ENCODE peak calls at places on chromosome 2, in eight cellular contexts. One of them, this sample, is unnamed.

GRCh38 chr2:67877281-67877680 is 185.5 kb downstream of the C1D start:
- DNase-seq in foreskin keratinocyte: no peak
- DNase-seq in Panc1: no peak
- DNase-seq in right atrium auricular region: no peak
- DNase-seq in GM23338: peak; percentile 8
- DNase-seq in tibial artery: no peak
- DNase-seq in CD4-positive, alpha-beta memory T cell: no peak
- DNase-seq in CD8-positive, alpha-beta memory T cell: no peak
- DNase-seq in this sample: no peak

GRCh38 chr2:12428324-12428723 is 288.4 kb upstream of the TRIB2 start:
- DNase-seq in CD4-positive, alpha-beta memory T cell: no peak
- DNase-seq in Panc1: no peak
- DNase-seq in CD8-positive, alpha-beta memory T cell: no peak
- DNase-seq in right atrium auricular region: no peak
- DNase-seq in tibial artery: no peak
- DNase-seq in foreskin keratinocyte: no peak
- DNase-seq in GM23338: peak; percentile 61
- DNase-seq in this sample: no peak

GRCh38 chr2:80007722-80008503 is 296.6 kb downstream of the LRRTM1 start:
- DNase-seq in CD4-positive, alpha-beta memory T cell: no peak
- DNase-seq in GM23338: peak; percentile 64
- DNase-seq in tibial artery: no peak
- DNase-seq in foreskin keratinocyte: no peak
- DNase-seq in Panc1: no peak
- DNase-seq in CD8-positive, alpha-beta memory T cell: no peak
- DNase-seq in right atrium auricular region: no peak
- DNase-seq in this sample: no peak

GRCh38 chr2:50840346-50841124 is 191.4 kb downstream of the NRXN1 start:
- DNase-seq in CD4-positive, alpha-beta memory T cell: no peak
- DNase-seq in CD8-positive, alpha-beta memory T cell: no peak
- DNase-seq in GM23338: no peak
- DNase-seq in foreskin keratinocyte: peak; percentile 49
- DNase-seq in right atrium auricular region: no peak
- DNase-seq in tibial artery: no peak
- DNase-seq in Panc1: no peak
- DNase-seq in this sample: no peak

GRCh38 chr2:22879009-22879863 is 505.7 kb upstream of the KLHL29 start:
- DNase-seq in right atrium auricular region: no peak
- DNase-seq in CD4-positive, alpha-beta memory T cell: no peak
- DNase-seq in foreskin keratinocyte: no peak
- DNase-seq in CD8-positive, alpha-beta memory T cell: no peak
- DNase-seq in Panc1: no peak
- DNase-seq in GM23338: no peak
- DNase-seq in tibial artery: no peak
- DNase-seq in this sample: no peak

GRCh38 chr2:68764041-68764780 is 29.6 kb downstream of the ARHGAP25 start:
- DNase-seq in foreskin keratinocyte: no peak
- DNase-seq in Panc1: no peak
- DNase-seq in CD8-positive, alpha-beta memory T cell: no peak
- DNase-seq in right atrium auricular region: no peak
- DNase-seq in GM23338: no peak
- DNase-seq in tibial artery: no peak
- DNase-seq in CD4-positive, alpha-beta memory T cell: no peak
- DNase-seq in this sample: no peak

GRCh38 chr2:137888845-137889244 is 75.4 kb upstream of the HNMT start:
- DNase-seq in GM23338: peak; percentile 75
- DNase-seq in tibial artery: no peak
- DNase-seq in foreskin keratinocyte: no peak
- DNase-seq in CD8-positive, alpha-beta memory T cell: no peak
- DNase-seq in CD4-positive, alpha-beta memory T cell: no peak
- DNase-seq in Panc1: no peak
- DNase-seq in right atrium auricular region: no peak
- DNase-seq in this sample: no peak

GRCh38 chr2:150612957-150613710 is 125.7 kb upstream of the RND3 start:
- DNase-seq in CD8-positive, alpha-beta memory T cell: no peak
- DNase-seq in GM23338: no peak
- DNase-seq in foreskin keratinocyte: no peak
- DNase-seq in tibial artery: no peak
- DNase-seq in CD4-positive, alpha-beta memory T cell: no peak
- DNase-seq in Panc1: no peak
- DNase-seq in right atrium auricular region: no peak
- DNase-seq in this sample: no peak

GRCh38 chr2:63029058-63029457 is 21.6 kb upstream of the OTX1 start:
- DNase-seq in GM23338: no peak
- DNase-seq in Panc1: no peak
- DNase-seq in foreskin keratinocyte: peak; percentile 43
- DNase-seq in right atrium auricular region: no peak
- DNase-seq in CD8-positive, alpha-beta memory T cell: no peak
- DNase-seq in tibial artery: no peak
- DNase-seq in CD4-positive, alpha-beta memory T cell: no peak
- DNase-seq in this sample: no peak

GRCh38 chr2:63424329-63425078 is 163.8 kb downstream of the WDPCP start:
- DNase-seq in right atrium auricular region: no peak
- DNase-seq in tibial artery: no peak
- DNase-seq in Panc1: peak; percentile 25
- DNase-seq in CD8-positive, alpha-beta memory T cell: no peak
- DNase-seq in GM23338: peak; percentile 91
- DNase-seq in foreskin keratinocyte: no peak
- DNase-seq in CD4-positive, alpha-beta memory T cell: peak; percentile 38
- DNase-seq in this sample: peak; percentile 36

GRCh38 chr2:99806758-99807157 is 316.9 kb upstream of the REV1 start:
- DNase-seq in CD4-positive, alpha-beta memory T cell: no peak
- DNase-seq in right atrium auricular region: no peak
- DNase-seq in Panc1: no peak
- DNase-seq in CD8-positive, alpha-beta memory T cell: no peak
- DNase-seq in tibial artery: no peak
- DNase-seq in GM23338: no peak
- DNase-seq in foreskin keratinocyte: no peak
- DNase-seq in this sample: no peak

GRCh38 chr2:234422242-234422641 is 74.6 kb downstream of the ARL4C start:
- DNase-seq in CD4-positive, alpha-beta memory T cell: no peak
- DNase-seq in foreskin keratinocyte: peak; percentile 96
- DNase-seq in GM23338: no peak
- DNase-seq in right atrium auricular region: no peak
- DNase-seq in CD8-positive, alpha-beta memory T cell: no peak
- DNase-seq in tibial artery: no peak
- DNase-seq in Panc1: peak; percentile 93
- DNase-seq in this sample: no peak

GRCh38 chr2:190340369-190340768 is 3.0 kb upstream of the INPP1 start:
- DNase-seq in right atrium auricular region: no peak
- DNase-seq in foreskin keratinocyte: no peak
- DNase-seq in CD4-positive, alpha-beta memory T cell: no peak
- DNase-seq in GM23338: peak; percentile 79
- DNase-seq in tibial artery: no peak
- DNase-seq in CD8-positive, alpha-beta memory T cell: no peak
- DNase-seq in Panc1: no peak
- DNase-seq in this sample: no peak

GRCh38 chr2:108911401-108911800 is 77.6 kb downstream of the EDAR start:
- DNase-seq in right atrium auricular region: no peak
- DNase-seq in CD8-positive, alpha-beta memory T cell: no peak
- DNase-seq in tibial artery: no peak
- DNase-seq in Panc1: no peak
- DNase-seq in GM23338: no peak
- DNase-seq in CD4-positive, alpha-beta memory T cell: no peak
- DNase-seq in foreskin keratinocyte: no peak
- DNase-seq in this sample: no peak

GRCh38 chr2:102065675-102066252 is 74.0 kb downstream of the IL1R2 start:
- DNase-seq in CD8-positive, alpha-beta memory T cell: no peak
- DNase-seq in Panc1: no peak
- DNase-seq in tibial artery: no peak
- DNase-seq in right atrium auricular region: no peak
- DNase-seq in foreskin keratinocyte: peak; percentile 58
- DNase-seq in GM23338: no peak
- DNase-seq in CD4-positive, alpha-beta memory T cell: no peak
- DNase-seq in this sample: peak; percentile 77

GRCh38 chr2:235917506-235917905 is 250.7 kb downstream of the GBX2 start:
- DNase-seq in foreskin keratinocyte: no peak
- DNase-seq in CD4-positive, alpha-beta memory T cell: no peak
- DNase-seq in tibial artery: no peak
- DNase-seq in right atrium auricular region: no peak
- DNase-seq in CD8-positive, alpha-beta memory T cell: no peak
- DNase-seq in Panc1: no peak
- DNase-seq in GM23338: no peak
- DNase-seq in this sample: no peak

GRCh38 chr2:10405441-10405840 is 42.7 kb downstream of the ODC1 start:
- DNase-seq in right atrium auricular region: no peak
- DNase-seq in foreskin keratinocyte: peak; percentile 96
- DNase-seq in CD8-positive, alpha-beta memory T cell: no peak
- DNase-seq in Panc1: peak; percentile 94
- DNase-seq in tibial artery: peak; percentile 79
- DNase-seq in GM23338: no peak
- DNase-seq in CD4-positive, alpha-beta memory T cell: no peak
- DNase-seq in this sample: peak; percentile 82

GRCh38 chr2:9655441-9656269 is 24.9 kb upstream of the YWHAQ start:
- DNase-seq in CD4-positive, alpha-beta memory T cell: peak; percentile 44
- DNase-seq in right atrium auricular region: no peak
- DNase-seq in Panc1: no peak
- DNase-seq in CD8-positive, alpha-beta memory T cell: no peak
- DNase-seq in tibial artery: no peak
- DNase-seq in foreskin keratinocyte: no peak
- DNase-seq in GM23338: no peak
- DNase-seq in this sample: no peak

GRCh38 chr2:169513094-169513493 is 3.6 kb downstream of the KLHL41 start:
- DNase-seq in foreskin keratinocyte: no peak
- DNase-seq in Panc1: no peak
- DNase-seq in right atrium auricular region: no peak
- DNase-seq in GM23338: no peak
- DNase-seq in CD4-positive, alpha-beta memory T cell: no peak
- DNase-seq in CD8-positive, alpha-beta memory T cell: no peak
- DNase-seq in tibial artery: no peak
- DNase-seq in this sample: no peak

DNA sequence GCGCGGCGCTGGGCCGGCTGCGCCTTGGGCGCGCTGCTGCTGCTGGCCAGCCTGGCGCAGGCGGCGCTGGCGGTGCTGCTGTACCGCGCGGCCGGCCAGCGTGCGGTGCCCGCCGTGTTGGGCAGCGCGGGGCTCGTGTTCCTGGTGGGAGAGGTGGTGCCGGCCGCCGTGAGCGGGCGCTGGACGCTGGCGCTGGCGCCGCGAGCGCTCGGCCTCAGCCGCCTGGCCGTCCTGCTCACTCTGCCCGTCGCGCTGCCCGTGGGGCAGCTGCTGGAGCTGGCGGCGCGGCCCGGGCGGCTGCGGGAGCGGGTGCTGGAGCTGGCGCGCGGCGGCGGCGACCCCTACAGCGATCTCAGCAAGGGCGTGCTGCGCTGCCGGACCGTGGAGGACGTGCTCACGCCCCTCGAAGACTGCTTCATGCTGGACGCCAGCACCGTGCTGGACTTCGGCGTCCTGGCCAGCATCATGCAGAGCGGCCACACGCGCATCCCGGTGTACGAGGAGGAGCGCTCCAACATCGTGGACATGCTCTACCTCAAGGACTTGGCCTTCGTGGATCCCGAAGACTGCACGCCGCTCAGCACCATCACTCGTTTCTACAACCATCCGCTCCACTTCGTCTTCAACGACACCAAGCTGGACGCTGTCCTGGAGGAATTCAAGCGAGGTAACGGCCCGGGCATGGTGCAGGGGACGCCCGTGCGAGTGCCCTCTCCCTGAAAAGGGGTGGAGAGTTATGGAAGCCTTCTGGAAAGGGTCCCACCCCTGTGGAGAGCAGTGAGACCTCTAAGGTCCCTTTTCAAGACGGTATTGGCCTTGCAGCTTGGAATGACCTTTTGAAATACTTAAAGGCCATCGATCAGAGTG is 1.0 kb downstream of the CNNM3 start:
- DNase-seq in CD8-positive, alpha-beta memory T cell: no peak
- DNase-seq in foreskin keratinocyte: no peak
- DNase-seq in Panc1: no peak
- DNase-seq in CD4-positive, alpha-beta memory T cell: no peak
- DNase-seq in GM23338: peak; percentile 34
- DNase-seq in right atrium auricular region: no peak
- DNase-seq in tibial artery: no peak
- DNase-seq in this sample: no peak
- H3K4me1 ChIP-seq in CD8-positive, alpha-beta memory T cell: peaks cover 52% of the 10 kb centered on the region
- H3K4me1 ChIP-seq in foreskin keratinocyte: no peaks in the 10 kb centered on the region
- H3K4me1 ChIP-seq in Panc1: peaks cover 35% of the 10 kb centered on the region
- H3K4me1 ChIP-seq in CD4-positive, alpha-beta memory T cell: peaks cover 61% of the 10 kb centered on the region
- H3K4me1 ChIP-seq in GM23338: peaks cover 21% of the 10 kb centered on the region
- H3K4me1 ChIP-seq in right atrium auricular region: no peaks in the 10 kb centered on the region
- H3K4me1 ChIP-seq in tibial artery: no peaks in the 10 kb centered on the region
- H3K4me1 ChIP-seq in this sample: peaks cover 58% of the 10 kb centered on the region

GRCh38 chr2:144479138-144479537 is 40.8 kb downstream of the ZEB2 start:
- DNase-seq in CD4-positive, alpha-beta memory T cell: no peak
- DNase-seq in foreskin keratinocyte: peak; percentile 26
- DNase-seq in Panc1: no peak
- DNase-seq in right atrium auricular region: no peak
- DNase-seq in tibial artery: no peak
- DNase-seq in CD8-positive, alpha-beta memory T cell: no peak
- DNase-seq in GM23338: peak; percentile 77
- DNase-seq in this sample: no peak

GRCh38 chr2:144479659-144480058 is 40.3 kb downstream of the ZEB2 start:
- DNase-seq in CD4-positive, alpha-beta memory T cell: no peak
- DNase-seq in Panc1: no peak
- DNase-seq in right atrium auricular region: no peak
- DNase-seq in foreskin keratinocyte: no peak
- DNase-seq in CD8-positive, alpha-beta memory T cell: no peak
- DNase-seq in tibial artery: no peak
- DNase-seq in GM23338: peak; percentile 53
- DNase-seq in this sample: no peak

GRCh38 chr2:144475596-144475995 is 44.3 kb downstream of the ZEB2 start:
- DNase-seq in Panc1: no peak
- DNase-seq in CD8-positive, alpha-beta memory T cell: no peak
- DNase-seq in right atrium auricular region: no peak
- DNase-seq in CD4-positive, alpha-beta memory T cell: no peak
- DNase-seq in GM23338: no peak
- DNase-seq in foreskin keratinocyte: no peak
- DNase-seq in tibial artery: no peak
- DNase-seq in this sample: no peak

GRCh38 chr2:144477281-144477942 is 42.5 kb downstream of the ZEB2 start:
- DNase-seq in right atrium auricular region: no peak
- DNase-seq in foreskin keratinocyte: no peak
- DNase-seq in tibial artery: no peak
- DNase-seq in Panc1: no peak
- DNase-seq in CD4-positive, alpha-beta memory T cell: no peak
- DNase-seq in CD8-positive, alpha-beta memory T cell: no peak
- DNase-seq in GM23338: no peak
- DNase-seq in this sample: no peak

GRCh38 chr2:144477943-144478283 is 42.0 kb downstream of the ZEB2 start:
- DNase-seq in right atrium auricular region: no peak
- DNase-seq in tibial artery: no peak
- DNase-seq in foreskin keratinocyte: no peak
- DNase-seq in Panc1: no peak
- DNase-seq in CD4-positive, alpha-beta memory T cell: no peak
- DNase-seq in CD8-positive, alpha-beta memory T cell: no peak
- DNase-seq in GM23338: peak; percentile 27
- DNase-seq in this sample: no peak
- H3K4me1 ChIP-seq in right atrium auricular region: no peaks in the 10 kb centered on the region
- H3K4me1 ChIP-seq in tibial artery: no peaks in the 10 kb centered on the region
- H3K4me1 ChIP-seq in foreskin keratinocyte: no peaks in the 10 kb centered on the region
- H3K4me1 ChIP-seq in Panc1: no peaks in the 10 kb centered on the region
- H3K4me1 ChIP-seq in CD4-positive, alpha-beta memory T cell: no peaks in the 10 kb centered on the region
- H3K4me1 ChIP-seq in CD8-positive, alpha-beta memory T cell: peaks cover 24% of the 10 kb centered on the region
- H3K4me1 ChIP-seq in GM23338: peaks cover 52% of the 10 kb centered on the region
- H3K4me1 ChIP-seq in this sample: peaks cover 24% of the 10 kb centered on the region

GRCh38 chr2:229835601-229836283 is 86.1 kb downstream of the TRIP12 start:
- DNase-seq in right atrium auricular region: no peak
- DNase-seq in Panc1: no peak
- DNase-seq in tibial artery: no peak
- DNase-seq in CD8-positive, alpha-beta memory T cell: no peak
- DNase-seq in CD4-positive, alpha-beta memory T cell: peak; percentile 78
- DNase-seq in foreskin keratinocyte: no peak
- DNase-seq in GM23338: no peak
- DNase-seq in this sample: no peak
- H3K4me1 ChIP-seq in right atrium auricular region: no peaks in the 10 kb centered on the region
- H3K4me1 ChIP-seq in Panc1: no peaks in the 10 kb centered on the region
- H3K4me1 ChIP-seq in tibial artery: no peaks in the 10 kb centered on the region
- H3K4me1 ChIP-seq in CD8-positive, alpha-beta memory T cell: peaks cover 56% of the 10 kb centered on the region
- H3K4me1 ChIP-seq in CD4-positive, alpha-beta memory T cell: peaks cover 71% of the 10 kb centered on the region
- H3K4me1 ChIP-seq in foreskin keratinocyte: no peaks in the 10 kb centered on the region
- H3K4me1 ChIP-seq in GM23338: no peaks in the 10 kb centered on the region
- H3K4me1 ChIP-seq in this sample: peaks cover 9% of the 10 kb centered on the region

GRCh38 chr2:20565101-20565622 is 85.7 kb downstream of the HS1BP3 start:
- DNase-seq in Panc1: no peak
- DNase-seq in tibial artery: no peak
- DNase-seq in right atrium auricular region: no peak
- DNase-seq in GM23338: no peak
- DNase-seq in foreskin keratinocyte: no peak
- DNase-seq in CD8-positive, alpha-beta memory T cell: no peak
- DNase-seq in CD4-positive, alpha-beta memory T cell: no peak
- DNase-seq in this sample: no peak
- H3K4me1 ChIP-seq in Panc1: no peaks in the 10 kb centered on the region
- H3K4me1 ChIP-seq in tibial artery: no peaks in the 10 kb centered on the region
- H3K4me1 ChIP-seq in right atrium auricular region: no peaks in the 10 kb centered on the region
- H3K4me1 ChIP-seq in GM23338: peaks cover 19% of the 10 kb centered on the region
- H3K4me1 ChIP-seq in foreskin keratinocyte: peaks cover 20% of the 10 kb centered on the region
- H3K4me1 ChIP-seq in CD8-positive, alpha-beta memory T cell: no peaks in the 10 kb centered on the region
- H3K4me1 ChIP-seq in CD4-positive, alpha-beta memory T cell: no peaks in the 10 kb centered on the region
- H3K4me1 ChIP-seq in this sample: peaks cover 8% of the 10 kb centered on the region

This sample was measured in psoas muscle.